ENCODE peak calls at places on chromosomes 3 and 15, in five cellular contexts. X, B, U, K and H are unnamed samples.

GRCh38 chr15:69578792-69579587 is 126.4 kb downstream of the RPLP1 start:
- DNase-seq in X (peak; percentile 85), B (peak; percentile 47), U (no peak), K (peak; percentile 95), H (peak; percentile 89)

GRCh38 chr3:182294696-182295095 is 498.6 kb upstream of the ATP11B start:
- DNase-seq in X (no peak), B (no peak), U (no peak), K (no peak), H (no peak)

GRCh38 chr3:172321035-172321434 is 127.2 kb downstream of the GHSR start:
- DNase-seq in X (no peak), B (peak; percentile 38), U (peak; percentile 20), K (no peak), H (no peak)

GRCh38 chr3:8734137-8734878 is 706 bp downstream of the CAV3 start:
- DNase-seq in X (no peak), B (no peak), U (no peak), K (no peak), H (no peak)

GRCh38 chr3:61956236-61956635 is 394.9 kb downstream of the PTPRG start:
- DNase-seq in X (no peak), B (no peak), U (peak; percentile 74), K (no peak), H (no peak)

GRCh38 chr3:52532517-52532837 is 1.2 kb downstream of the NT5DC2 start:
- DNase-seq in X (no peak), B (peak; percentile 37), U (peak; percentile 62), K (peak; percentile 41), H (peak; percentile 59)

GRCh38 chr3:69273895-69274294 is 112.0 kb downstream of the FRMD4B start:
- DNase-seq in X (no peak), B (no peak), U (no peak), K (no peak), H (no peak)

GRCh38 chr3:113096158-113096893 is 105.5 kb downstream of the GTPBP8 start:
- DNase-seq in X (no peak), B (no peak), U (peak; percentile 61), K (no peak), H (no peak)

GRCh38 chr15:73686781-73687256 is 2.6 kb downstream of the CD276 start:
- DNase-seq in X (no peak), B (peak; percentile 49), U (peak; percentile 97), K (no peak), H (no peak)

GRCh38 chr3:101195951-101196713 is 124.2 kb downstream of the IMPG2 start:
- DNase-seq in X (no peak), B (peak; percentile 78), U (peak; percentile 72), K (no peak), H (no peak)

GRCh38 chr3:141261472-141262171 is 30.0 kb downstream of the PXYLP1 start:
- DNase-seq in X (no peak), B (no peak), U (no peak), K (no peak), H (no peak)

GRCh38 chr3:172161390-172161789 is 122.0 kb downstream of the FNDC3B start:
- DNase-seq in X (no peak), B (no peak), U (no peak), K (no peak), H (no peak)

GRCh38 chr3:133452603-133453313 is 52.9 kb downstream of the BFSP2 start:
- DNase-seq in X (peak; percentile 62), B (peak; percentile 23), U (no peak), K (no peak), H (no peak)

GRCh38 chr15:65086680-65087111 is 10.2 kb downstream of the KBTBD13 start:
- DNase-seq in X (no peak), B (no peak), U (no peak), K (no peak), H (no peak)

DNA sequence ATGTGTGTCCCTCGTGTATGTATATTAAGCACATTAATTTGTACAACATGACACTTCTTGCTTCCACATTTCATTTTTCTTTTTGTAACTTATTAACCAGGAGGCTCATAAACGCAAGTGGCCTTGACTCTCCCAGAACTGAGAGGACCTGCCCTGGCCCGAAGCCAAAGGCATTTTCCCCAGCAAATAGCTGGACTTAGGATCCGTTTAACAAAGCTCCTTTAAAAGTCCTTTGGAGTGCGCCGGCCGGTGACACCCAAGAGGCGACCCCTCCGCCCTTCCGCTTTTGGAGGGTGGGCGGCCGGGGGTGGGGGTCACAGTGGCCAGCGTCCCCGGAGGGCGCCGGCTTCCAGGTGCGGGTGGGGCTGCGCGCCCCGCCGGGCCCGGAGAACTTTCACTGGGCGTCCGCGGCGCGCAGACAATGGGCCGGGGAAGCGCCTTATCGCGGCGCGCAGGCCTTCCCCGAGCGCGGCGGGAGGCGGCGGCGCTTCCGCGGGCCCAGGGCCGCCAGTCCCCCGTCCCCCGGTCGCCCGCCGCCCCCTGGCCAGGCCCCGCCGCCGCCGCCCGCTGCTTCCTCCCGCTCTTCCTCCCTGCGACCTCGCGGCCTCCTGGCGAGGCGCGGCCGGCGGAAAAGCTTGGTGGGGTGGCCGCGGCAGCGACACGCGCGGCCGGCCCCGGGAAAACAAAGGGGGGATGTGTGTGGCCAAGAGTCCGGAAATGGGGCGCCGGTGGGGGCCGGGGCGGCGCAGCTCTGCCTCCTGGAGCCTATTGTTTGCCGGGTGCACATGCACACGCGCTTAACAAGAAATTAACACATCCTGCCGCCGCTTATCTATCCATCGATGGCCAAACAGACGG is 613.4 kb downstream of the MCTP2 start:
- DNase-seq in X (no peak), B (peak; percentile 93), U (no peak), K (peak; percentile 82), H (peak; percentile 90)
- H3K4me1 ChIP-seq in X (no peaks in the 10 kb centered on the region), B (peaks cover 8% of the 10 kb centered on the region), U (no peaks in the 10 kb centered on the region), K (peaks cover 4% of the 10 kb centered on the region), H (peaks cover 10% of the 10 kb centered on the region)

DNA sequence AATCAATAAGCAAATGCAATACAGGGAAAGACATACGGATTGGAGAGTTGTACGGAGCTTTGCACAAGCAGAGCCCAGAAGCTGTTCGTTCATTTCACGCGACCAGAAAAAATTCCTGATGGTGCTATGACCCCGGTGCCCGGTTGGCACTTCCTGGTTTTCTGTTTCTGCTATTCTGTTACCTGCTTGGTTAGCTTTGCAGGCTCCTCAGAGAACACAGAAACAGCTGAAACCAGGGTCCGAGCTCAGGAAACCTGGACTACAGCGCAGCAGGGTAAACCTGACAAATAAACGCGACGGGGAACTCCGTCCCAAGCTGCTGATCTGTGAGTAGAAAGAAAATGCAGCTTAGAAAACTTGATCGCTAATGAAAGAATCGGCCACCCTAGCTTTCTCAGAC is 893 bp downstream of the CNTN3 start:
- DNase-seq in X (no peak), B (no peak), U (peak; percentile 20), K (peak; percentile 34), H (no peak)
- H3K27me3 ChIP-seq in X (no peaks in the 10 kb centered on the region), B (peaks cover 19% of the 10 kb centered on the region), U (no peaks in the 10 kb centered on the region), K (peaks cover 13% of the 10 kb centered on the region), H (no peaks in the 10 kb centered on the region)

DNA sequence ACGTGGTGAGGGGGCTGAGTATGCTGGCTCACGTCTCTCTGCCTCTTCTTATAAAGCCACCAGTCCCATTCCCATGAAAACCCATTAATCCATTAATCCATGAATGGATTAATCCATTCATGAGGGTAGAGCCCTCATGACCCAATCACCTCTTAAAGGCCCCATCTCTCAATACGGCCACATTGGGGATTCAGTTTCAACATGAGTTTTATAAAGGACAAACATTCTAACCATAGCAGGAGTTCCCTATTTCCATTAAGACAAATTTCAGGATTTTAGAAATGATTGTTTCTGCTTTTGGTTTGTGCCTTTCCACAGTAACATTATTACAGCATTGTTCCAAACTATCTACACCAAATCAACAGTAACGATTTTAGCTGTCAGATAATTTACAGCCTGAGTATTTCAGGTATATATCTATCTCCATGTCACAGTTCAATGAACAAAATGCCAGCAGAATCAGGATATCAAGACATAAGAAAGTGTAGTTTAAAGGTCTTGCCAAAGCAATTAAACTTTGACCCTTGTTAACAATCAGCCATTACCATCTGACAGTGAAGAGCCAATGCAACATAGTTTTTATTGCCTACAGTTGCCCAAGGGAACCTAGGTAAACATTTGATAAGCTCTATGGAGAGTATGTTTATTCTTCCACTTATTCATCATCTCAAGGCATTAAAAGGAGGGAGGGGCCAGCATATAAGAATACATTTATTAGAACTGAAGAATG is 3.8 kb downstream of the TSPAN3 start:
- DNase-seq in X (no peak), B (no peak), U (peak; percentile 54), K (no peak), H (no peak)
- H3K4me1 ChIP-seq in X (no peaks in the 10 kb centered on the region), B (peaks cover 3% of the 10 kb centered on the region), U (peaks cover 9% of the 10 kb centered on the region), K (peaks cover 46% of the 10 kb centered on the region), H (peaks cover 4% of the 10 kb centered on the region)

GRCh38 chr15:77762747-77763146 is 130.0 kb upstream of the LINGO1 start:
- DNase-seq in X (no peak), B (no peak), U (no peak), K (no peak), H (no peak)
- H3K27me3 ChIP-seq in X (no peaks in the 10 kb centered on the region), B (no peaks in the 10 kb centered on the region), U (peaks cover 28% of the 10 kb centered on the region), K (peaks cover 49% of the 10 kb centered on the region), H (no peaks in the 10 kb centered on the region)

GRCh38 chr3:23806322-23807160 is 786 bp downstream of the UBE2E1 start:
- DNase-seq in X (no peak), B (no peak), U (no peak), K (no peak), H (peak; percentile 56)
- H3K4me1 ChIP-seq in X (no peaks in the 10 kb centered on the region), B (peaks cover 12% of the 10 kb centered on the region), U (peaks cover 2% of the 10 kb centered on the region), K (peaks cover 18% of the 10 kb centered on the region), H (no peaks in the 10 kb centered on the region)

GRCh38 chr3:186108941-186109865 is at the start of gene ETV5:
- DNase-seq in X (peak; percentile 97), B (peak; percentile 100), U (peak; percentile 99), K (peak; percentile 98), H (peak; percentile 94)
- H3K27me3 ChIP-seq in X (no peaks in the 10 kb centered on the region), B (peaks cover 13% of the 10 kb centered on the region), U (peaks cover 6% of the 10 kb centered on the region), K (peaks cover 75% of the 10 kb centered on the region), H (no peaks in the 10 kb centered on the region)

GRCh38 chr3:170357920-170358854 is 672 bp downstream of the SKIL start:
- DNase-seq in X (peak; percentile 77), B (peak; percentile 88), U (peak; percentile 59), K (peak; percentile 80), H (peak; percentile 94)
- H3K4me1 ChIP-seq in X (peaks cover 8% of the 10 kb centered on the region), B (peaks cover 8% of the 10 kb centered on the region), U (peaks cover 18% of the 10 kb centered on the region), K (peaks cover 31% of the 10 kb centered on the region), H (peaks cover 26% of the 10 kb centered on the region)

DNA sequence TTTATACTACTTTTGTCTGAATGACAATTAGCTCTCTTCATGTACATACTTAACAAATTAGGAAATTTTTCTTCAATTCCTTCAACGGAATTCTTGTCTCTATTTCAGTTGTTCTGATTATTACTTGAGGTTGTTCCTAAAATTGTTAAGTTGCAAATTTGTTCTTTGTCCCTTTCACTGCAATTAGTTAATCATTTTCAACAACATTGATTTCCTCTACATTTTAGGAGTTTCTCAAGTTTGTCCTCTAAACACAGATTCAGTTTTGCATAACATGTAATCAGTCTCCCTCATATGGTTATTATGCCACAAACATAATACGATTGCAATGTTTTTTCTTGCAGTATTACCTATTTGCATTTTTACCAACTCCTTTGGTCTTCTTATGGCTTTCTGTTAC is 283.5 kb downstream of the SV2B start:
- DNase-seq in X (no peak), B (no peak), U (no peak), K (no peak), H (no peak)
- H3K27me3 ChIP-seq in X (no peaks in the 10 kb centered on the region), B (no peaks in the 10 kb centered on the region), U (no peaks in the 10 kb centered on the region), K (no peaks in the 10 kb centered on the region), H (no peaks in the 10 kb centered on the region)